ENCODE peak calls at places on chromosomes 1 and 21, in eight cellular contexts. One of them, this sample, is unnamed.

GRCh38 chr1:25442178-25442577 is 11.5 kb downstream of the MACO1 start:
- DNase-seq in neural progenitor cell: no peak
- DNase-seq in PC-3: peak
- DNase-seq in GM23248: peak
- DNase-seq in fibroblast of lung: peak
- DNase-seq in mammary epithelial cell: peak
- DNase-seq in K562: no peak
- DNase-seq in HCT116: peak
- DNase-seq in this sample: no peak

GRCh38 chr1:87278791-87279190 is 49.9 kb upstream of the LMO4 start:
- DNase-seq in neural progenitor cell: no peak
- DNase-seq in PC-3: no peak
- DNase-seq in GM23248: peak
- DNase-seq in fibroblast of lung: peak
- DNase-seq in mammary epithelial cell: no peak
- DNase-seq in K562: no peak
- DNase-seq in HCT116: no peak
- DNase-seq in this sample: no peak

GRCh38 chr1:53478186-53478585 is 19.0 kb downstream of the DMRTB1 start:
- DNase-seq in neural progenitor cell: no peak
- DNase-seq in PC-3: no peak
- DNase-seq in GM23248: no peak
- DNase-seq in fibroblast of lung: no peak
- DNase-seq in mammary epithelial cell: no peak
- DNase-seq in K562: no peak
- DNase-seq in HCT116: no peak
- DNase-seq in this sample: no peak

GRCh38 chr1:63928197-63929105 is 154.6 kb downstream of the ROR1 start:
- DNase-seq in neural progenitor cell: no peak
- DNase-seq in PC-3: no peak
- DNase-seq in GM23248: no peak
- DNase-seq in fibroblast of lung: no peak
- DNase-seq in mammary epithelial cell: no peak
- DNase-seq in K562: no peak
- DNase-seq in HCT116: no peak
- DNase-seq in this sample: no peak

GRCh38 chr1:185315364-185316108 is 1.5 kb downstream of the IVNS1ABP start:
- DNase-seq in neural progenitor cell: peak
- DNase-seq in PC-3: no peak
- DNase-seq in GM23248: peak
- DNase-seq in fibroblast of lung: peak
- DNase-seq in mammary epithelial cell: no peak
- DNase-seq in K562: no peak
- DNase-seq in HCT116: peak
- DNase-seq in this sample: no peak

GRCh38 chr1:101216623-101217022 is 20.2 kb upstream of the S1PR1 start:
- DNase-seq in neural progenitor cell: no peak
- DNase-seq in PC-3: peak
- DNase-seq in GM23248: no peak
- DNase-seq in fibroblast of lung: no peak
- DNase-seq in mammary epithelial cell: peak
- DNase-seq in K562: no peak
- DNase-seq in HCT116: no peak
- DNase-seq in this sample: no peak

GRCh38 chr1:9778905-9779304 is 44.9 kb downstream of the CLSTN1 start:
- DNase-seq in neural progenitor cell: no peak
- DNase-seq in PC-3: no peak
- DNase-seq in GM23248: no peak
- DNase-seq in fibroblast of lung: no peak
- DNase-seq in mammary epithelial cell: no peak
- DNase-seq in K562: no peak
- DNase-seq in HCT116: no peak
- DNase-seq in this sample: no peak

GRCh38 chr1:165888552-165888920 is 61.1 kb downstream of the UCK2 start:
- DNase-seq in neural progenitor cell: no peak
- DNase-seq in PC-3: no peak
- DNase-seq in GM23248: no peak
- DNase-seq in fibroblast of lung: no peak
- DNase-seq in mammary epithelial cell: no peak
- DNase-seq in K562: no peak
- DNase-seq in HCT116: no peak
- DNase-seq in this sample: no peak

GRCh38 chr1:243501002-243501401 is 245.2 kb downstream of the SDCCAG8 start:
- DNase-seq in neural progenitor cell: no peak
- DNase-seq in PC-3: peak
- DNase-seq in GM23248: peak
- DNase-seq in fibroblast of lung: peak
- DNase-seq in mammary epithelial cell: peak
- DNase-seq in K562: no peak
- DNase-seq in HCT116: no peak
- DNase-seq in this sample: no peak

GRCh38 chr1:40079774-40080390 is 17.2 kb downstream of the PPT1 start:
- DNase-seq in neural progenitor cell: no peak
- DNase-seq in PC-3: no peak
- DNase-seq in GM23248: no peak
- DNase-seq in fibroblast of lung: no peak
- DNase-seq in mammary epithelial cell: no peak
- DNase-seq in K562: no peak
- DNase-seq in HCT116: no peak
- DNase-seq in this sample: no peak
- H3K4me2 ChIP-seq in neural progenitor cell: no peak
- H3K4me2 ChIP-seq in PC-3: no peak
- H3K4me2 ChIP-seq in GM23248: no peak
- H3K4me2 ChIP-seq in fibroblast of lung: no peak
- H3K4me2 ChIP-seq in mammary epithelial cell: no peak
- H3K4me2 ChIP-seq in K562: no peak
- H3K4me2 ChIP-seq in HCT116: no peak
- H3K4me2 ChIP-seq in this sample: no peak

DNA sequence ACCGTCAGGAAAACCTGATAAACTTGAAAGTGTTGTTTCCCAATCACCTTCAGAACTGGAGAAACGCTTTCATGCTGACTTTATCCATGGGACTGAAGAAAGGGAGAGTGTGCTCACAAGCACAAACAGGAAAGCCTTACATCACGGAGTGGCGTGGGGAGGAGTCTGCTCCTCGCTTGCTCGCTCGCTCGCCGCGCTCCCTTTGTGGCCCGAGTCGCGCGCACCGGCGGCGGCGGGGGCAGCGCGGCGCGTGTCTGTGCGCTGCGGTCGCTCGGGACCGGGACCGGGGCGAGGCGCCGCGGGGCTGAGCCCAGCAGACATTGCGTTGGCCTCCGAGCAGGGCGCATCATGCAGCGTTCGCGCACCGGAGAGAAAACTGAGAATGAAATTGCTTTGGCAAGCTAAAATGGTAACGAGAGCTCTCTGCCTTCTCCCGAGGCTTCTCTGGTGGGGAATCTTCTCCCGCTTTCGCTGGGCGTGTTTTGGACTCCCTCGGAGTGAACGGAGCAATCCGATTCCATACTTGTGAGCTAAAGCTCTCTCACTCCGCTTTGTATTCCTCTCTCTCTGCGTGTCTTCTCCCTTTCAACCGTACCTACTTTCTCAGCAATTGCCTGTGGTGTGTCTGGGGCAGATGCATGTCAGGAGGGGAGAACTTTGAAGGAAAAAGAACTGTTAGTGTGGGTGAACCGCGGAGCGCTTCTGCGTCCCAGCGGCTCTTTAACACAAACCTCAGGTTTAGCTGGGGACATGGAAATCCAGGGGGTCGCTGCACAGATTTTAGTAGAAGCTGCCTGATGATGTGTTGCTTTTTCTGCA is at the start of gene RGL1:
- DNase-seq in neural progenitor cell: peak
- DNase-seq in PC-3: peak
- DNase-seq in GM23248: peak
- DNase-seq in fibroblast of lung: peak
- DNase-seq in mammary epithelial cell: peak
- DNase-seq in K562: no peak
- DNase-seq in HCT116: peak
- DNase-seq in this sample: no peak
- TF ChIP-seq EZH2 in neural progenitor cell: no peak
- TF ChIP-seq EZH2 in PC-3: no peak
- TF ChIP-seq EZH2 in GM23248: no peak
- TF ChIP-seq EZH2 in fibroblast of lung: no peak
- TF ChIP-seq EZH2 in mammary epithelial cell: no peak
- TF ChIP-seq EZH2 in K562: no peak
- TF ChIP-seq EZH2 in HCT116: no peak
- TF ChIP-seq EZH2 in this sample: no peak

DNA sequence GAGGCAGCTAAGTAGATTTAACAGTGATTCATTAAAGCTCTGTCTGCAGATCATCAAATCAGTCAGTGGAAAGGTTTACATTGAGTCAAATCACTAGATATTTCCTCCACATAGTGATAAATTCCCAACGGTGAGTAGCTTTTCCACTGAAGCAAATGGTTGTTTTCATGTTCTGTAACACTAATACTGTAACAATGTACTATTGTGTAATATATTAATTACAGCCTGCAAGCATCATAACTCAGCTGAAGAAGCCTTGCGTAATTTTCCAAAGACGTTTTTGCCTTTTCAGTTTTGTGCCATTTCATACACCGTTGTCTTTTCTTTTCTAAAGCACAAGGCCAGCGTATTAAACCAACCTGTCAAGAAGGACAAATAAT is 16.9 kb upstream of the PDE9A start:
- DNase-seq in neural progenitor cell: no peak
- DNase-seq in PC-3: peak
- DNase-seq in GM23248: peak
- DNase-seq in fibroblast of lung: peak
- DNase-seq in mammary epithelial cell: peak
- DNase-seq in K562: no peak
- DNase-seq in HCT116: no peak
- DNase-seq in this sample: peak
- H3K4me2 ChIP-seq in neural progenitor cell: no peak
- H3K4me2 ChIP-seq in PC-3: no peak
- H3K4me2 ChIP-seq in GM23248: peak
- H3K4me2 ChIP-seq in fibroblast of lung: no peak
- H3K4me2 ChIP-seq in mammary epithelial cell: peak
- H3K4me2 ChIP-seq in K562: no peak
- H3K4me2 ChIP-seq in HCT116: no peak
- H3K4me2 ChIP-seq in this sample: no peak

DNA sequence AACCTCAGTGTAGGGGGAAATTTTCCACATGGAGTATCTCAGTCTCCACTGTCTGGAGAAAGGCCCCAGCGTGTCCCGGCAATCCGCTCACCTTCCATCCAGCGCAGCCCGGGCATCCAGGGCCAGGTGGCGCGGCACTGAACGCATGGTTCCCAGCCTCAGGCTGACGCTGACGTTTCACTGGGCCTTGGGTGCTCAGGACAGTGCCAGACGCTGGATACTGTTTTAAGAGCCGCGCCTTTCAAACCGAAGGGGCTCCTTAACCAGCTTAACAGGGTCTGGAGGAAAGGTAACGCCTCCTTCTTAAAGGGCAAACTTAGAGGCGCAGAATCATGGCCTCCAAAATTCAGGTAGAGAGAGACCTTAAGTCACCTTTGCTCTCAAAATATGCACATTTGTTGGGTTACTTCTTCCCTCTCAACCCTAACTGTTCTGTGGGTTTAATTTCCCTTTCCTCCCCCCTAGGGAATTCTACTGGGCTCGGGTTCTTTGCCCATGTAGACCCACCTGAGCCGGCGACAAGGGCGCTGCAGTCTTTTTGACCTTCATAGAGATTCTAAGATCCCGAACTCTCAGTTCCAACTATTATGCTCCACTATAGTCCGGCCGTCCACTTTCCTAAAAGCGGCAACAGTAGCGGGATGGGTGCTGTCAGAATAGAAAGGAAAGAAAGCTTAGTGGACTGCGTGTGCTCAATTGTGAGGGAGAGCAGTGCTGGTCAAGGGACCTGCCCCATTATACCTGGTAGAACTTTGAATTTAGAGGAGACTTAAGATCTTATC is 3.5 kb upstream of the LHX9 start:
- DNase-seq in neural progenitor cell: peak
- DNase-seq in PC-3: no peak
- DNase-seq in GM23248: no peak
- DNase-seq in fibroblast of lung: no peak
- DNase-seq in mammary epithelial cell: no peak
- DNase-seq in K562: no peak
- DNase-seq in HCT116: no peak
- DNase-seq in this sample: no peak
- TF ChIP-seq EZH2 in neural progenitor cell: peak
- TF ChIP-seq EZH2 in PC-3: no peak
- TF ChIP-seq EZH2 in GM23248: peak
- TF ChIP-seq EZH2 in fibroblast of lung: peak
- TF ChIP-seq EZH2 in mammary epithelial cell: peak
- TF ChIP-seq EZH2 in K562: no peak
- TF ChIP-seq EZH2 in HCT116: no peak
- TF ChIP-seq EZH2 in this sample: no peak

DNA sequence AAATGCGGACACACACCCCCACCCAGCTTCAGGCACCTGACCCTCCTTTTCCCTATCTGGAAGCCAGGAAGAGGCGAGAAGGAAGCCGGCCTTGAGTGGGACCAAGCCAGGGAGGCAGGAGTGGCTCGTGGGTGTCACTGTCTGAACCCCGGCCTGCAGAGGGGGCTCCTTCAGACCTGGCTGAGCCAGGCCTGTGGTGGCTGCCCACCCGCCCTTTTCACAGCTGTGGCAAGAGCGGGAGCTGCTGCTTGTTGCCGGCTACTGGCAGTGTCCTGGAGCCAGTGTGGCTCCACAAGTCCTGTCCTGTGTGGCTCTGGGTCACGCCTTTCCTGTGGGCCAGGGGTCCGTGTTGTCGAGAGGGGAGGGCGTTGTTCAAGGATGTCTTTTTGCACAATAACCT is 1.2 kb downstream of the PFKL start:
- DNase-seq in neural progenitor cell: no peak
- DNase-seq in PC-3: no peak
- DNase-seq in GM23248: peak
- DNase-seq in fibroblast of lung: no peak
- DNase-seq in mammary epithelial cell: no peak
- DNase-seq in K562: no peak
- DNase-seq in HCT116: no peak
- DNase-seq in this sample: no peak
- H3K4me2 ChIP-seq in neural progenitor cell: peak
- H3K4me2 ChIP-seq in PC-3: peak
- H3K4me2 ChIP-seq in GM23248: peak
- H3K4me2 ChIP-seq in fibroblast of lung: peak
- H3K4me2 ChIP-seq in mammary epithelial cell: peak
- H3K4me2 ChIP-seq in K562: peak
- H3K4me2 ChIP-seq in HCT116: peak
- H3K4me2 ChIP-seq in this sample: peak